ENCODE peak calls at places on chromosome 14, in six cellular contexts. One of them, this sample, is unnamed.

GRCh38 chr14:58815046-58815701 is 177.4 kb downstream of the DACT1 start:
- DNase-seq in GM23248: peak
- DNase-seq in adipocyte: peak
- DNase-seq in fibroblast of lung: no peak
- DNase-seq in HCT116: no peak
- DNase-seq in MM.1S: no peak
- DNase-seq in this sample: no peak

GRCh38 chr14:48936352-48936751 is 649.8 kb downstream of the RPS29 start:
- DNase-seq in GM23248: peak
- DNase-seq in adipocyte: no peak
- DNase-seq in fibroblast of lung: peak
- DNase-seq in HCT116: no peak
- DNase-seq in MM.1S: no peak
- DNase-seq in this sample: no peak

GRCh38 chr14:94161979-94162378 is 12.1 kb upstream of the PPP4R4 start:
- DNase-seq in GM23248: no peak
- DNase-seq in adipocyte: peak
- DNase-seq in fibroblast of lung: peak
- DNase-seq in HCT116: no peak
- DNase-seq in MM.1S: no peak
- DNase-seq in this sample: peak

GRCh38 chr14:55276736-55277135 is 5.5 kb downstream of the FBXO34 start:
- DNase-seq in GM23248: no peak
- DNase-seq in adipocyte: no peak
- DNase-seq in fibroblast of lung: no peak
- DNase-seq in HCT116: no peak
- DNase-seq in MM.1S: no peak
- DNase-seq in this sample: no peak

GRCh38 chr14:37776791-37777499 is 181.5 kb downstream of the TTC6 start:
- DNase-seq in GM23248: no peak
- DNase-seq in adipocyte: no peak
- DNase-seq in fibroblast of lung: no peak
- DNase-seq in HCT116: no peak
- DNase-seq in MM.1S: no peak
- DNase-seq in this sample: no peak

GRCh38 chr14:100031506-100032281 is 33.5 kb upstream of the EVL start:
- DNase-seq in GM23248: peak
- DNase-seq in adipocyte: peak
- DNase-seq in fibroblast of lung: peak
- DNase-seq in HCT116: peak
- DNase-seq in MM.1S: no peak
- DNase-seq in this sample: peak

GRCh38 chr14:96586921-96587822 is 85.0 kb downstream of the PAPOLA start:
- DNase-seq in GM23248: no peak
- DNase-seq in adipocyte: no peak
- DNase-seq in fibroblast of lung: peak
- DNase-seq in HCT116: no peak
- DNase-seq in MM.1S: no peak
- DNase-seq in this sample: no peak

GRCh38 chr14:58915646-58916045 is 272.8 kb upstream of the DAAM1 start:
- DNase-seq in GM23248: no peak
- DNase-seq in adipocyte: no peak
- DNase-seq in fibroblast of lung: no peak
- DNase-seq in HCT116: no peak
- DNase-seq in MM.1S: no peak
- DNase-seq in this sample: no peak

GRCh38 chr14:50670196-50670875 is 2.2 kb upstream of the SAV1 start:
- DNase-seq in GM23248: peak
- DNase-seq in adipocyte: no peak
- DNase-seq in fibroblast of lung: no peak
- DNase-seq in HCT116: no peak
- DNase-seq in MM.1S: no peak
- DNase-seq in this sample: no peak

GRCh38 chr14:80167793-80168448 is 43.4 kb downstream of the DIO2 start:
- DNase-seq in GM23248: no peak
- DNase-seq in adipocyte: no peak
- DNase-seq in fibroblast of lung: no peak
- DNase-seq in HCT116: no peak
- DNase-seq in MM.1S: no peak
- DNase-seq in this sample: no peak

GRCh38 chr14:26636571-26636970 is 38.7 kb upstream of the NOVA1 start:
- DNase-seq in GM23248: no peak
- DNase-seq in adipocyte: no peak
- DNase-seq in fibroblast of lung: peak
- DNase-seq in HCT116: no peak
- DNase-seq in MM.1S: no peak
- DNase-seq in this sample: no peak

GRCh38 chr14:82766128-82766527 is 1232.5 kb upstream of the SEL1L start:
- DNase-seq in GM23248: no peak
- DNase-seq in adipocyte: no peak
- DNase-seq in fibroblast of lung: no peak
- DNase-seq in HCT116: no peak
- DNase-seq in MM.1S: no peak
- DNase-seq in this sample: no peak

GRCh38 chr14:28577711-28578131 is 188.9 kb upstream of the FOXG1 start:
- DNase-seq in GM23248: no peak
- DNase-seq in adipocyte: peak
- DNase-seq in fibroblast of lung: peak
- DNase-seq in HCT116: no peak
- DNase-seq in MM.1S: no peak
- DNase-seq in this sample: no peak

GRCh38 chr14:65226824-65227604 is 124.7 kb upstream of the MAX start:
- DNase-seq in GM23248: peak
- DNase-seq in adipocyte: peak
- DNase-seq in fibroblast of lung: peak
- DNase-seq in HCT116: no peak
- DNase-seq in MM.1S: no peak
- DNase-seq in this sample: peak

GRCh38 chr14:76343386-76343785 is 32.6 kb upstream of the ESRRB start:
- DNase-seq in GM23248: no peak
- DNase-seq in adipocyte: no peak
- DNase-seq in fibroblast of lung: no peak
- DNase-seq in HCT116: no peak
- DNase-seq in MM.1S: no peak
- DNase-seq in this sample: no peak

GRCh38 chr14:100668352-100668751 is 58.3 kb upstream of the DLK1 start:
- DNase-seq in GM23248: no peak
- DNase-seq in adipocyte: no peak
- DNase-seq in fibroblast of lung: no peak
- DNase-seq in HCT116: no peak
- DNase-seq in MM.1S: no peak
- DNase-seq in this sample: no peak

GRCh38 chr14:71137536-71138235 is 230.4 kb downstream of the PCNX1 start:
- DNase-seq in GM23248: no peak
- DNase-seq in adipocyte: no peak
- DNase-seq in fibroblast of lung: no peak
- DNase-seq in HCT116: no peak
- DNase-seq in MM.1S: no peak
- DNase-seq in this sample: no peak

GRCh38 chr14:71138236-71139057 is 231.2 kb downstream of the PCNX1 start:
- DNase-seq in GM23248: peak
- DNase-seq in adipocyte: no peak
- DNase-seq in fibroblast of lung: no peak
- DNase-seq in HCT116: no peak
- DNase-seq in MM.1S: no peak
- DNase-seq in this sample: no peak

GRCh38 chr14:71136386-71137060 is 229.3 kb downstream of the PCNX1 start:
- DNase-seq in GM23248: no peak
- DNase-seq in adipocyte: no peak
- DNase-seq in fibroblast of lung: no peak
- DNase-seq in HCT116: no peak
- DNase-seq in MM.1S: peak
- DNase-seq in this sample: no peak

GRCh38 chr14:71135496-71135895 is 228.2 kb downstream of the PCNX1 start:
- DNase-seq in GM23248: no peak
- DNase-seq in adipocyte: no peak
- DNase-seq in fibroblast of lung: no peak
- DNase-seq in HCT116: no peak
- DNase-seq in MM.1S: no peak
- DNase-seq in this sample: no peak

DNA sequence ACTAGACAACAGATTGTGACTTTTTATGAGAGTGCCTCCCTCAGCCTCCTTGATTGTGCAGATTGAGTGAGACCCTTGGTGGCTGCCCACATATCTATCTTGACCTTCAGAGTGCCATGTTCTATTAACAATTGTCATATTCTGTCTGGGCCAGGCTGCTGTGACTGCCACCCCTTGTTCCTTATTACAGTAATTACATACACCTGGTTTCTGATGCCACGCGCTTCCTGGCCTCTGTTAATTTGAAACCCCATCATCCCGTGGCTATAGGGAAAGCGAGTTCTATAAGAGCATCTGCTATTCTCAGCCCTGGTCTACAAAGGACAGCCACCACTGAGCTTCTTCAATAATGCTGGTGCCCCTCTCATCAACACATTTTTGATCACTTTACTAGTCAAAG is 228.7 kb downstream of the PCNX1 start:
- DNase-seq in GM23248: no peak
- DNase-seq in adipocyte: no peak
- DNase-seq in fibroblast of lung: no peak
- DNase-seq in HCT116: no peak
- DNase-seq in MM.1S: no peak
- DNase-seq in this sample: no peak
- H3K9ac ChIP-seq in GM23248: no peak
- H3K9ac ChIP-seq in adipocyte: no peak
- H3K9ac ChIP-seq in fibroblast of lung: no peak
- H3K9ac ChIP-seq in HCT116: no peak
- H3K9ac ChIP-seq in MM.1S: no peak
- H3K9ac ChIP-seq in this sample: no peak

DNA sequence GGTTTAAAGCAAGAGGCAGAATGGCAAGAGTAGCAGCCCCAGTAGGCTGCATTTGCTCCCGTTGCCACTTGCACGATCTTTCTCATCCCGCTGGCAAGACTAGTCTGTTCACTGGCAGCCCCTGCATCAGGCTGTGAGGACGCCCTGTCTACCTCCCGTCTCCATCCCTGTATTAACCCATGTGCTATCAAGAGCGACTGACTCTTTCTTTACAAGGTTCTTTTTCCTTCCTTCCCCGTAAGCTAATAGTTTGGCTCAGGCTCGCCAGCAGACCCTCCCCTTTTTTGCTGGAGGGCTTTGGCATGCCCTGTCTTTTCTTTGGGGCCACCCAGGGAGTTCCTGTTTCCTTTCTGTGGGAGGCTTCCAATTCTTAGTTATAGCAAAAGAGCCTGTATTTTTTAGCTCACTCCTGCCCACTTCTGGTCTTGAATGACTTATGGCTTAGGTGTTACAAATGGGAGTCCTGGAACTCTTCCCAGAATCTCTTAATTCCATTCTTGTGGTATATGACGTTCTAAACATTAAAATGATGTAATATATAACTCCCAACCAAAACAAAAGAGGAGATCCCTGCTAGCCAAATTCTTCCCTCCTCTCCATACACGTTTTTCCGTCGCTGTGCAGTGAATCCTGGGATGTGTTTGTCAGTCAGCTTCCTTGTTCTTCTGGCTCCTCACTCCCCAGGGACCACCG is 149.0 kb downstream of the PRKCH start:
- DNase-seq in GM23248: peak
- DNase-seq in adipocyte: peak
- DNase-seq in fibroblast of lung: peak
- DNase-seq in HCT116: no peak
- DNase-seq in MM.1S: no peak
- DNase-seq in this sample: peak
- H3K4me3 ChIP-seq in GM23248: peak
- H3K4me3 ChIP-seq in adipocyte: peak
- H3K4me3 ChIP-seq in fibroblast of lung: no peak
- H3K4me3 ChIP-seq in HCT116: no peak
- H3K4me3 ChIP-seq in MM.1S: no peak
- H3K4me3 ChIP-seq in this sample: peak

GRCh38 chr14:103453791-103454190 is 68.6 kb downstream of the MARK3 start:
- DNase-seq in GM23248: no peak
- DNase-seq in adipocyte: no peak
- DNase-seq in fibroblast of lung: no peak
- DNase-seq in HCT116: no peak
- DNase-seq in MM.1S: no peak
- DNase-seq in this sample: no peak

GRCh38 chr14:103451401-103451800 is 66.2 kb downstream of the MARK3 start:
- DNase-seq in GM23248: no peak
- DNase-seq in adipocyte: no peak
- DNase-seq in fibroblast of lung: no peak
- DNase-seq in HCT116: no peak
- DNase-seq in MM.1S: no peak
- DNase-seq in this sample: no peak

GRCh38 chr14:103449762-103450161 is 64.5 kb downstream of the MARK3 start:
- DNase-seq in GM23248: no peak
- DNase-seq in adipocyte: no peak
- DNase-seq in fibroblast of lung: no peak
- DNase-seq in HCT116: no peak
- DNase-seq in MM.1S: no peak
- DNase-seq in this sample: no peak

GRCh38 chr14:103448097-103448496 is 62.9 kb downstream of the MARK3 start:
- DNase-seq in GM23248: no peak
- DNase-seq in adipocyte: no peak
- DNase-seq in fibroblast of lung: no peak
- DNase-seq in HCT116: no peak
- DNase-seq in MM.1S: no peak
- DNase-seq in this sample: no peak

GRCh38 chr14:103450423-103450822 is 65.2 kb downstream of the MARK3 start:
- DNase-seq in GM23248: peak
- DNase-seq in adipocyte: no peak
- DNase-seq in fibroblast of lung: no peak
- DNase-seq in HCT116: no peak
- DNase-seq in MM.1S: no peak
- DNase-seq in this sample: no peak
- H3K9ac ChIP-seq in GM23248: no peak
- H3K9ac ChIP-seq in adipocyte: peak
- H3K9ac ChIP-seq in fibroblast of lung: no peak
- H3K9ac ChIP-seq in HCT116: no peak
- H3K9ac ChIP-seq in MM.1S: no peak
- H3K9ac ChIP-seq in this sample: no peak

GRCh38 chr14:104872469-104873341 is 7.6 kb downstream of the CEP170B start:
- DNase-seq in GM23248: peak
- DNase-seq in adipocyte: peak
- DNase-seq in fibroblast of lung: peak
- DNase-seq in HCT116: no peak
- DNase-seq in MM.1S: no peak
- DNase-seq in this sample: no peak
- H3K4me3 ChIP-seq in GM23248: peak
- H3K4me3 ChIP-seq in adipocyte: no peak
- H3K4me3 ChIP-seq in fibroblast of lung: no peak
- H3K4me3 ChIP-seq in HCT116: no peak
- H3K4me3 ChIP-seq in MM.1S: no peak
- H3K4me3 ChIP-seq in this sample: no peak

GRCh38 chr14:89303452-89304435 is 113.3 kb downstream of the FOXN3 start:
- DNase-seq in GM23248: peak
- DNase-seq in adipocyte: peak
- DNase-seq in fibroblast of lung: peak
- DNase-seq in HCT116: no peak
- DNase-seq in MM.1S: peak
- DNase-seq in this sample: no peak
- H3K9ac ChIP-seq in GM23248: peak
- H3K9ac ChIP-seq in adipocyte: peak
- H3K9ac ChIP-seq in fibroblast of lung: peak
- H3K9ac ChIP-seq in HCT116: peak
- H3K9ac ChIP-seq in MM.1S: peak
- H3K9ac ChIP-seq in this sample: no peak

This sample was measured in SK-N-MC.